ENCODE peak calls at places on chromosomes 16 and 17, in four cellular contexts. M, A, F and Z are unnamed samples.
A peak's percentile ranks its signal among the peaks of the same experiment; 100 is the strongest.

GRCh38 chr16:24540575-24541240 is 1.3 kb downstream of the RBBP6 start:
- DNase-seq in F (no peak), A (no peak), M (peak; percentile 16), Z (no peak)

GRCh38 chr17:1413281-1413791 is 13.3 kb upstream of the YWHAE start:
- DNase-seq in A (peak; percentile 81), F (peak; percentile 63), M (peak; percentile 85), Z (no peak)

GRCh38 chr17:60506312-60506711 is 19.7 kb downstream of the APPBP2 start:
- DNase-seq in A (no peak), F (peak; percentile 94), M (peak; percentile 92), Z (peak; percentile 24)

GRCh38 chr17:10063730-10064221 is 134.6 kb downstream of the GAS7 start:
- DNase-seq in M (no peak), A (peak; percentile 49), F (no peak), Z (no peak)

GRCh38 chr17:2084766-2085647 is 30.1 kb downstream of the HIC1 start:
- DNase-seq in A (peak; percentile 87), F (no peak), M (peak; percentile 71), Z (peak; percentile 89)

GRCh38 chr16:80693553-80693952 is 110.8 kb downstream of the CDYL2 start:
- DNase-seq in F (no peak), M (peak; percentile 75), A (no peak), Z (no peak)

GRCh38 chr16:28217326-28217725 is 5.6 kb upstream of the XPO6 start:
- DNase-seq in F (no peak), A (no peak), M (no peak), Z (no peak)

GRCh38 chr16:67563708-67564468 is 1.6 kb downstream of the CTCF start:
- DNase-seq in F (no peak), A (peak; percentile 73), M (peak; percentile 70), Z (peak; percentile 63)

GRCh38 chr16:21166561-21166961 is 8.1 kb downstream of the LDAF1 start:
- DNase-seq in F (no peak), M (peak; percentile 51), A (no peak), Z (no peak)

GRCh38 chr17:64785050-64785449 is 122.9 kb upstream of the SMURF2 start:
- DNase-seq in A (peak; percentile 38), M (no peak), F (no peak), Z (no peak)

GRCh38 chr17:28112199-28112995 is 69.9 kb downstream of the NLK start:
- DNase-seq in F (no peak), A (no peak), M (peak; percentile 24), Z (no peak)

GRCh38 chr16:53207810-53208752 is 153.3 kb downstream of the CHD9 start:
- DNase-seq in M (peak; percentile 87), F (peak; percentile 59), A (peak; percentile 58), Z (peak; percentile 41)

GRCh38 chr16:54991525-54991924 is 60.9 kb downstream of the IRX5 start:
- DNase-seq in M (no peak), F (no peak), A (no peak), Z (no peak)

GRCh38 chr16:10338426-10338825 is 47.4 kb upstream of the ATF7IP2 start:
- DNase-seq in M (peak; percentile 80), A (no peak), F (no peak), Z (no peak)

GRCh38 chr17:48960834-48961515 is 7.4 kb downstream of the GIP start:
- DNase-seq in M (no peak), A (no peak), F (no peak), Z (no peak)

GRCh38 chr17:17613708-17614114 is 22.2 kb upstream of the PEMT start:
- DNase-seq in A (peak; percentile 74), F (peak; percentile 43), M (peak; percentile 55), Z (peak; percentile 41)

GRCh38 chr16:55370762-55371482 is 46.9 kb downstream of the IRX6 start:
- DNase-seq in F (peak; percentile 1), M (peak; percentile 27), A (peak; percentile 48), Z (peak; percentile 14)

GRCh38 chr16:66874079-66874775 is 6.1 kb upstream of the PDP2 start:
- DNase-seq in A (no peak), M (peak; percentile 68), F (no peak), Z (no peak)

GRCh38 chr16:4160663-4161436 is 44.6 kb upstream of the ADCY9 start:
- DNase-seq in F (no peak), M (no peak), A (no peak), Z (no peak)

GRCh38 chr16:8905168-8905762 is 23.1 kb downstream of the LITAFD start:
- DNase-seq in A (no peak), F (peak; percentile 16), M (peak; percentile 33), Z (no peak)

GRCh38 chr17:58247511-58248363 is 9.4 kb downstream of the LPO start:
- DNase-seq in A (no peak), F (no peak), M (no peak), Z (no peak)

GRCh38 chr16:58713742-58714141 is 20.4 kb downstream of the GOT2 start:
- DNase-seq in F (no peak), M (no peak), A (no peak), Z (no peak)

GRCh38 chr17:77319211-77320031 is 178.7 kb downstream of the SEC14L1 start:
- DNase-seq in F (peak; percentile 63), A (peak; percentile 95), M (peak; percentile 83), Z (no peak)

GRCh38 chr17:18186271-18186982 is 2.8 kb downstream of the ALKBH5 start:
- DNase-seq in A (no peak), F (no peak), M (peak; percentile 55), Z (no peak)

GRCh38 chr16:73065617-73066313 is 17.8 kb upstream of the ZFHX3 start:
- DNase-seq in M (peak; percentile 7), F (no peak), A (peak; percentile 47), Z (no peak)

GRCh38 chr16:2530629-2531318 is 434 bp downstream of the CEMP1 start:
- DNase-seq in M (no peak), A (peak; percentile 52), F (no peak), Z (no peak)

GRCh38 chr16:79484237-79484636 is 116.3 kb downstream of the MAF start:
- DNase-seq in M (no peak), F (no peak), A (no peak), Z (no peak)

GRCh38 chr16:83374951-83375350 is 432.8 kb upstream of the HSBP1 start:
- DNase-seq in F (no peak), A (no peak), M (no peak), Z (no peak)

GRCh38 chr17:46086821-46087220 is 87.8 kb downstream of the STH start:
- DNase-seq in F (no peak), A (no peak), M (no peak), Z (no peak)

GRCh38 chr17:63490321-63490720 is 13.5 kb downstream of the ACE start:
- DNase-seq in M (no peak), A (no peak), F (no peak), Z (no peak)
- TF ChIP-seq CTCF in M (no peak), A (no peak), F (peak; percentile 6), Z (no peak)

DNA sequence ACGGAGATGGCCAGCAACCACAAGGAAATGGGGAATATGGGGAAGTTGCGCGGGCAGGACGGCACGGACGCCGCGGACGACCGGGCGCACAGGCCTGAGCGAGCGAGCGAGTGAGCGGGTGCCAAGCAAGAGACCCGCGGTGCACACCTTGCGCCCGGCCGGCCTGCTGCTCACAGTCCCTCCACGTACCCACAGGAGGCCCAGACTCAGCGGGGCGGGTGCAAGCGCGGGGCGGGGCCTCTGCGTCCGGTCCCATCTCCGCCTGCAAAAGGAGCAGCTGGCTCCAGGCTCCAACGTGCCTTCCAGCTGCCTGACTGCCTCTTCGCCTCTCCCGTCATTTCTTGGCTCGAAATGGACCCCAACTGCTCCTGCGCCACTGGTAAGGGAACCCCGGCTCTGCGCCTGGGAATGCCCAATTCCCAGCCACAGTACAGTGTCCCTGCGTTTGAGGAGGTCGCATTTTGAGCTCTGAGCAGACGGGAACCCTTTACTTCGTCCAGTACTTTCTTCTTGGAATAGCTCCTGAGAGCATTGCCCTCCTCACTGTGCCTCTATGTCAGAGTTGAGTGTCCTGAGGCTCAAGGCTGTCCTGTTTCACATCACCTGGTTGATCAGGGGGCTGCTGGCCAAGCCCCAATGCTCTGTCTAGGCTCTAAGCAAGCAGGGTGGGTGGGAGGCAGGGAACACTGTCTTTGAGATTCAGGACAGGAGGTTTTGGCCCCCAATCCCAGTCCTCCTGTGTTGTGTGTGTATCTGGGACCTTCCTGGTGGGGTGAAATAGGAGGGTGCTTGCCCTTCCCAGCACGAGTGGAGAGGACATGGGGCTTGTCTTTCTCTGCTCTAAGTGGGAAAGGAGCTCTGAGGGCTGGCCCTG is 8.1 kb upstream of the MT1E start:
- DNase-seq in A (peak; percentile 77), F (no peak), M (peak; percentile 73), Z (no peak)
- H3K4me3 ChIP-seq in A (peak overlapping the region; percentile 27), F (peak overlapping the region; percentile 35), M (peak overlapping the region; percentile 52), Z (peak overlapping the region; percentile 16)

DNA sequence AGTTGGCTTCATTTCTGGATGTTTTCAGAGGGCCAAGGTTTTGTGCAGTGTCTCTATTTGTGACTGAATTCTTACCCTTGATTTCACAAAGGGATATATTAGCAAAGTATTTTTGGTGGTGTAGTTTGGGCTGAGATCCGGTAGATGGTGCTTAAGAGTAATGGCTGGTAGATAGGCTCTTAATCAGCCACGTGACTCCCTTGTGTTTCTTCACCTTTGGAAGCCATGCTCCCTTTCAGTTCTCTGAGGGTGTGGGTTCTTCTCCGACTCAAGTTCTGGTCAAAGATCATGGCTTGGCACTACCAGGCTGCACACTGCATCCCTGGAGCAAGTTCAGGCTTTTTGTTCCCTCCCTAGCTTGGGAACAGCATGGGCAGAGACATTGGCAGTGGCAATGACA is 887.3 kb downstream of the CDH8 start:
- DNase-seq in A (no peak), M (no peak), F (no peak), Z (no peak)
- TF ChIP-seq CTCF in A (no peak), M (no peak), F (no peak), Z (no peak)

GRCh38 chr17:81253358-81254131 is 14.4 kb downstream of the NDUFAF8 start:
- DNase-seq in F (no peak), M (peak; percentile 10), A (peak; percentile 73), Z (no peak)

GRCh38 chr17:81257533-81257932 is 18.4 kb downstream of the NDUFAF8 start:
- DNase-seq in A (no peak), F (no peak), M (no peak), Z (no peak)

GRCh38 chr17:81256616-81257015 is 17.5 kb downstream of the NDUFAF8 start:
- DNase-seq in A (no peak), F (peak; percentile 61), M (peak; percentile 61), Z (peak; percentile 11)

GRCh38 chr17:81252336-81253329 is 13.5 kb downstream of the NDUFAF8 start:
- DNase-seq in M (no peak), F (no peak), A (no peak), Z (no peak)

DNA sequence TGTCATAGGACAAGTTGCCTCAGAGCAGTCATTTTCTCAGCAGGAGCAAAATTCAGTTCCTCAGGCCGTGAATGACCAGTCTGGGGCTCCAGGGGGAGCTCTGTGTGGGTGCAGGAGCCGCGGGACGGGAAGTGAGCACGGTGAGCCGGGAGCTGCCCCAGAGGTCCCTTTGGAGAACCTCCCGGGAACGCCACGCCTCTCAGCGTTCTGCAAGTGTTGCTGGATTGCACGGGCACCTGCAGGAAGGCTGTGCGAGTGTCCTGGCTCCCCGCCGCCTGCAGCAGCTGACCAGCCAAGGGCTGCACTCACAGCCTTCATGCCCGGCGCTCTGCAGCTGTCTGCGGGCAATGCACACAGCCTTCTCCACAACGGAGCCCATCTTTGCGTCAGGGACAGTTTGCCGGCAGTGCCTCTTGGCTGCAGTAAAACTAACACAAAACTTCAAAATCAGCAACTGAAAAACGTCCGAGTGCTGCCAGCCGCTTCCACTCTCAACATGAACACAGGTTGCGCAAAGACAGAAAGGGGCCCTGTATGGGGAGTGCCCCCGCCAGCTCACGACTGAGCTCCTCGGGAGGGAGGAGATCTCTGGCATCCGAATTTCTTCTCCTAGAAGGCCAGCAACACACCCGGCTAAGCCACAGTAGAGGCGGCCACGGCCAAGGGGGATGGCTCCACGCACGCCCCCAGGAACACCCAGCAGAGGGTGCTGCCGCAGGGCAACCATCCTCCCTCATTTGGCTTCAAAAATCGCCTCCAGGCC is 16.0 kb downstream of the NDUFAF8 start:
- DNase-seq in A (peak; percentile 86), M (peak; percentile 77), F (peak; percentile 65), Z (no peak)
- H3K4me3 ChIP-seq in A (no peak overlapping the region), M (no peak overlapping the region), F (no peak overlapping the region), Z (no peak overlapping the region)